ENCODE peak calls at places on chromosomes 4 and X, in six cellular contexts. F, I, G, U, D and C are unnamed samples.

GRCh38 chr4:61995717-61996337 is 795.7 kb downstream of the ADGRL3 start:
- DNase-seq in F (no peak), I (no peak), G (no peak), U (no peak), D (no peak), C (no peak)

GRCh38 chr4:160724063-160724462 is 1439.7 kb downstream of the FSTL5 start:
- DNase-seq in F (no peak), I (no peak), G (no peak), U (no peak), D (no peak), C (no peak)

GRCh38 chr4:184402239-184402638 is 72.1 kb downstream of the IRF2 start:
- DNase-seq in F (no peak), I (no peak), G (no peak), U (no peak), D (no peak), C (no peak)

GRCh38 chrX:154351183-154352011 is 23.0 kb downstream of the FLNA start:
- DNase-seq in F (no peak), I (peak), G (no peak), U (no peak), D (peak), C (no peak)

GRCh38 chr4:149887091-149887490 is 71.4 kb upstream of the IQCM start:
- DNase-seq in F (no peak), I (no peak), G (no peak), U (no peak), D (no peak), C (no peak)

GRCh38 chrX:25897758-25898157 is 240.4 kb upstream of the MAGEB18 start:
- DNase-seq in F (no peak), I (no peak), G (no peak), U (no peak), D (no peak), C (no peak)

GRCh38 chr4:15149842-15150592 is 147.7 kb downstream of the CPEB2 start:
- DNase-seq in F (peak), I (no peak), G (peak), U (peak), D (peak), C (peak)

GRCh38 chr4:15504041-15504440 is 34.4 kb downstream of the CC2D2A start:
- DNase-seq in F (no peak), I (no peak), G (no peak), U (no peak), D (no peak), C (no peak)

GRCh38 chrX:102697506-102697905 is 14.7 kb upstream of the GPRASP2 start:
- DNase-seq in F (no peak), I (no peak), G (no peak), U (no peak), D (no peak), C (no peak)

GRCh38 chr4:73836373-73837269 is at the start of gene CXCL6:
- DNase-seq in F (no peak), I (no peak), G (no peak), U (peak), D (peak), C (no peak)

GRCh38 chr4:27129871-27130277 is 269.2 kb downstream of the STIM2 start:
- DNase-seq in F (no peak), I (no peak), G (no peak), U (no peak), D (no peak), C (no peak)

GRCh38 chrX:53714580-53715335 is 28.2 kb upstream of the HUWE1 start:
- DNase-seq in F (no peak), I (peak), G (no peak), U (no peak), D (no peak), C (no peak)

GRCh38 chr4:48509543-48509942 is 19.5 kb downstream of the ZAR1 start:
- DNase-seq in F (no peak), I (no peak), G (no peak), U (no peak), D (no peak), C (no peak)

GRCh38 chr4:67746797-67747495 is 7.2 kb downstream of the GNRHR start:
- DNase-seq in F (no peak), I (no peak), G (peak), U (no peak), D (no peak), C (peak)

GRCh38 chr4:181582595-181582994 is 660.6 kb upstream of the TENM3 start:
- DNase-seq in F (no peak), I (no peak), G (no peak), U (no peak), D (no peak), C (no peak)

GRCh38 chr4:6777636-6778281 is 4.8 kb upstream of the KIAA0232 start:
- DNase-seq in F (no peak), I (no peak), G (no peak), U (no peak), D (no peak), C (no peak)

GRCh38 chr4:74975848-74976824 is 43.2 kb downstream of the PARM1 start:
- DNase-seq in F (no peak), I (no peak), G (no peak), U (no peak), D (no peak), C (no peak)

GRCh38 chr4:154467886-154468285 is 23.7 kb downstream of the DCHS2 start:
- DNase-seq in F (no peak), I (no peak), G (no peak), U (no peak), D (no peak), C (no peak)